ENCODE peak calls at places on chromosomes 6 and 20, in seven cellular contexts. One of them, this sample, is unnamed.

GRCh38 chr6:131400054-131400781 is 172.8 kb upstream of the ARG1 start:
- DNase-seq in epithelial cell of prostate: peak
- DNase-seq in caudate nucleus: no peak
- DNase-seq in cerebellar cortex: no peak
- DNase-seq in uterus: no peak
- DNase-seq in nucleus accumbens: no peak
- DNase-seq in NCI-H2081: no peak
- DNase-seq in this sample: no peak

GRCh38 chr6:83920017-83920416 is 60.5 kb downstream of the CYB5R4 start:
- DNase-seq in nucleus accumbens: no peak
- DNase-seq in caudate nucleus: no peak
- DNase-seq in NCI-H2081: no peak
- DNase-seq in uterus: no peak
- DNase-seq in epithelial cell of prostate: no peak
- DNase-seq in cerebellar cortex: no peak
- DNase-seq in this sample: no peak

GRCh38 chr6:127164009-127164408 is 45.5 kb downstream of the RSPO3 start:
- DNase-seq in NCI-H2081: no peak
- DNase-seq in nucleus accumbens: no peak
- DNase-seq in uterus: no peak
- DNase-seq in caudate nucleus: no peak
- DNase-seq in cerebellar cortex: peak
- DNase-seq in epithelial cell of prostate: no peak
- DNase-seq in this sample: no peak

GRCh38 chr6:64301307-64302236 is 666.0 kb downstream of the PHF3 start:
- DNase-seq in epithelial cell of prostate: no peak
- DNase-seq in nucleus accumbens: no peak
- DNase-seq in NCI-H2081: peak
- DNase-seq in cerebellar cortex: no peak
- DNase-seq in uterus: no peak
- DNase-seq in caudate nucleus: no peak
- DNase-seq in this sample: no peak

GRCh38 chr20:32333181-32333987 is 24.7 kb upstream of the ASXL1 start:
- DNase-seq in uterus: no peak
- DNase-seq in epithelial cell of prostate: no peak
- DNase-seq in cerebellar cortex: no peak
- DNase-seq in caudate nucleus: no peak
- DNase-seq in nucleus accumbens: no peak
- DNase-seq in NCI-H2081: no peak
- DNase-seq in this sample: no peak

GRCh38 chr20:1377341-1377871 is 15.4 kb downstream of the FKBP1A start:
- DNase-seq in cerebellar cortex: no peak
- DNase-seq in nucleus accumbens: no peak
- DNase-seq in epithelial cell of prostate: no peak
- DNase-seq in NCI-H2081: no peak
- DNase-seq in caudate nucleus: no peak
- DNase-seq in uterus: no peak
- DNase-seq in this sample: no peak

GRCh38 chr20:25040438-25040831 is 17.5 kb downstream of the ACSS1 start:
- DNase-seq in nucleus accumbens: no peak
- DNase-seq in uterus: peak
- DNase-seq in cerebellar cortex: peak
- DNase-seq in epithelial cell of prostate: no peak
- DNase-seq in caudate nucleus: no peak
- DNase-seq in NCI-H2081: no peak
- DNase-seq in this sample: no peak

GRCh38 chr6:28683945-28684538 is 158.4 kb downstream of the GPX5 start:
- DNase-seq in epithelial cell of prostate: no peak
- DNase-seq in uterus: no peak
- DNase-seq in caudate nucleus: no peak
- DNase-seq in cerebellar cortex: peak
- DNase-seq in NCI-H2081: peak
- DNase-seq in nucleus accumbens: no peak
- DNase-seq in this sample: no peak

GRCh38 chr6:2931970-2932748 is 29.1 kb upstream of the SERPINB9 start:
- DNase-seq in nucleus accumbens: peak
- DNase-seq in NCI-H2081: peak
- DNase-seq in caudate nucleus: peak
- DNase-seq in uterus: peak
- DNase-seq in cerebellar cortex: peak
- DNase-seq in epithelial cell of prostate: peak
- DNase-seq in this sample: peak

GRCh38 chr6:49923826-49924225 is 40.1 kb downstream of the DEFB114 start:
- DNase-seq in caudate nucleus: no peak
- DNase-seq in nucleus accumbens: no peak
- DNase-seq in NCI-H2081: no peak
- DNase-seq in uterus: no peak
- DNase-seq in epithelial cell of prostate: no peak
- DNase-seq in cerebellar cortex: no peak
- DNase-seq in this sample: no peak

GRCh38 chr6:5782783-5783567 is 223.8 kb downstream of the NRN1 start:
- DNase-seq in nucleus accumbens: no peak
- DNase-seq in NCI-H2081: peak
- DNase-seq in caudate nucleus: no peak
- DNase-seq in epithelial cell of prostate: no peak
- DNase-seq in cerebellar cortex: peak
- DNase-seq in uterus: no peak
- DNase-seq in this sample: peak

GRCh38 chr6:31791324-31792089 is 4.0 kb downstream of the VARS1 start:
- DNase-seq in uterus: peak
- DNase-seq in nucleus accumbens: no peak
- DNase-seq in epithelial cell of prostate: no peak
- DNase-seq in cerebellar cortex: peak
- DNase-seq in NCI-H2081: peak
- DNase-seq in caudate nucleus: no peak
- DNase-seq in this sample: no peak

GRCh38 chr6:137715589-137716045 is 151.4 kb upstream of the TNFAIP3 start:
- DNase-seq in caudate nucleus: no peak
- DNase-seq in uterus: no peak
- DNase-seq in epithelial cell of prostate: no peak
- DNase-seq in NCI-H2081: no peak
- DNase-seq in cerebellar cortex: no peak
- DNase-seq in nucleus accumbens: no peak
- DNase-seq in this sample: no peak

GRCh38 chr6:133991096-133991593 is 38.1 kb downstream of the TBPL1 start:
- DNase-seq in uterus: no peak
- DNase-seq in cerebellar cortex: no peak
- DNase-seq in nucleus accumbens: no peak
- DNase-seq in caudate nucleus: no peak
- DNase-seq in epithelial cell of prostate: no peak
- DNase-seq in NCI-H2081: peak
- DNase-seq in this sample: no peak